ENCODE peak calls at places on chromosome 18, in ten cellular contexts. K, W, L, P, D, M, R, H, J and V are unnamed samples.
A peak's percentile ranks its signal among the peaks of the same experiment; 100 is the strongest.

GRCh38 chr18:54762386-54762785 is 65.9 kb upstream of the RAB27B start:
- DNase-seq in M (no peak), R (no peak), W (peak; percentile 69), L (no peak), D (no peak), P (no peak), J (no peak), H (no peak), K (no peak), V (no peak)

GRCh38 chr18:56298935-56299334 is 339.5 kb downstream of the TXNL1 start:
- DNase-seq in J (no peak), W (peak; percentile 42), R (no peak), H (peak; percentile 52), M (peak; percentile 91), P (no peak), L (peak; percentile 37), K (peak; percentile 36), D (no peak), V (peak; percentile 80)

GRCh38 chr18:62413189-62413588 is 88.1 kb downstream of the TNFRSF11A start:
- DNase-seq in H (no peak), D (no peak), J (no peak), K (no peak), M (no peak), W (no peak), R (no peak), L (no peak), P (no peak), V (no peak)

GRCh38 chr18:30945769-30946168 is 96.8 kb downstream of the DSC3 start:
- DNase-seq in R (no peak), J (no peak), P (no peak), L (no peak), W (no peak), D (no peak), K (no peak), H (peak; percentile 65), M (no peak), V (peak; percentile 36)

GRCh38 chr18:73986711-73987110 is 160.9 kb downstream of the FBXO15 start:
- DNase-seq in W (no peak), R (no peak), D (no peak), J (no peak), H (peak; percentile 39), M (peak; percentile 64), L (no peak), K (no peak), P (no peak), V (peak; percentile 37)

GRCh38 chr18:24986611-24987270 is 365.2 kb downstream of the ZNF521 start:
- DNase-seq in D (no peak), W (no peak), J (no peak), H (peak; percentile 18), L (peak; percentile 31), M (peak; percentile 32), P (no peak), R (no peak), K (no peak), V (no peak)

GRCh38 chr18:74682141-74682997 is 84.7 kb downstream of the ZNF407 start:
- DNase-seq in J (no peak), P (no peak), K (peak; percentile 26), D (no peak), H (peak; percentile 1), M (peak; percentile 52), W (peak; percentile 2), R (no peak), L (peak; percentile 7), V (peak; percentile 57)

GRCh38 chr18:44637210-44638051 is 43.3 kb upstream of the SETBP1 start:
- DNase-seq in K (peak; percentile 74), P (no peak), J (no peak), H (peak; percentile 59), W (no peak), L (no peak), R (no peak), M (peak; percentile 92), D (no peak), V (peak; percentile 91)

GRCh38 chr18:37265382-37265781 is 300.2 kb downstream of the CELF4 start:
- DNase-seq in P (no peak), R (no peak), W (no peak), M (no peak), H (no peak), L (no peak), D (no peak), K (no peak), J (no peak), V (no peak)

GRCh38 chr18:61085036-61085435 is 248.2 kb upstream of the CDH20 start:
- DNase-seq in M (peak; percentile 70), J (no peak), P (no peak), W (no peak), K (no peak), R (no peak), D (no peak), H (no peak), L (no peak), V (peak; percentile 61)

GRCh38 chr18:13688191-13689136 is 37.9 kb downstream of the FAM210A start:
- DNase-seq in J (no peak), K (no peak), L (no peak), W (no peak), P (no peak), D (peak; percentile 60), R (no peak), M (no peak), H (no peak), V (no peak)

GRCh38 chr18:58559427-58560186 is 69.3 kb downstream of the ALPK2 start:
- DNase-seq in L (peak; percentile 47), K (no peak), H (peak; percentile 20), M (no peak), D (no peak), P (no peak), R (no peak), W (no peak), J (no peak), V (no peak)

GRCh38 chr18:58554404-58554803 is 74.5 kb downstream of the ALPK2 start:
- DNase-seq in H (no peak), D (no peak), P (no peak), M (no peak), K (no peak), J (no peak), R (no peak), L (no peak), W (no peak), V (no peak)

GRCh38 chr18:58557013-58557435 is 71.9 kb downstream of the ALPK2 start:
- DNase-seq in D (peak; percentile 63), H (no peak), L (no peak), M (no peak), P (no peak), R (no peak), J (peak; percentile 34), W (no peak), K (no peak), V (no peak)

GRCh38 chr18:58558514-58558913 is 70.4 kb downstream of the ALPK2 start:
- DNase-seq in W (no peak), D (no peak), P (no peak), J (no peak), H (no peak), R (no peak), M (no peak), K (no peak), L (no peak), V (no peak)

GRCh38 chr18:58556333-58557012 is 72.4 kb downstream of the ALPK2 start:
- DNase-seq in R (no peak), M (no peak), L (no peak), K (no peak), H (no peak), J (no peak), P (no peak), W (peak; percentile 76), D (peak; percentile 67), V (no peak)
- H3K4me3 ChIP-seq in R (no peak overlapping the region), M (no peak overlapping the region), L (no peak overlapping the region), K (no peak overlapping the region), H (no peak overlapping the region), J (no peak overlapping the region), P (no peak overlapping the region), W (no peak overlapping the region), D (peak overlapping the region; percentile 27), V (no peak overlapping the region)

DNA sequence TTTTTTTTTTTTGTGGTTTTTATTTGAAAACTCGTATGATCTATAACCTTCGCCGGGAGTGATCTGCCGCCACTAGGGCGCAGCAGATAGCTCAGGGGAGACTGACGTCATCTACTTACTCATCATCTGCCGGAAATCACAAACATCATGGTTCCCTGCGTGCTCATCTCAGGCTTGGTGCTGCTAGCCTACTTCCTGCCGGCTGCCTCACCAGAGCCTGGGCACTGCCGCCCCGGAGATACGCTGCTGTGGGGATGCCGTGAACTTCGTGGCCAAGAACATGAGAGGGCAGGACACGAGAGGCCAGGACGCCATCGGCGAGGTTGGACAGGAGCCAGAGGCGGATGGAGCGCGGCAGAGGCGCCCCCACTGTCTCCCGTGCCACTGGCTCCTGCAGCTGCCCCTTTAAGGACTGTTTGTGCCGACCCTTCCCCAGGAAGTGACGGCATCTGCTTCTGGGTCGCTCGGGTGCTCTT is 68.8 kb downstream of the DOK6 start:
- DNase-seq in K (no peak), J (no peak), L (no peak), R (peak; percentile 15), M (no peak), H (no peak), W (peak; percentile 19), D (no peak), P (no peak), V (no peak)
- TF ChIP-seq CTCF in K (no peak), J (peak; percentile 43), L (no peak), R (no peak), M (no peak), H (no peak), W (peak; percentile 21), D (peak; percentile 23), P (no peak), V (no peak)

DNA sequence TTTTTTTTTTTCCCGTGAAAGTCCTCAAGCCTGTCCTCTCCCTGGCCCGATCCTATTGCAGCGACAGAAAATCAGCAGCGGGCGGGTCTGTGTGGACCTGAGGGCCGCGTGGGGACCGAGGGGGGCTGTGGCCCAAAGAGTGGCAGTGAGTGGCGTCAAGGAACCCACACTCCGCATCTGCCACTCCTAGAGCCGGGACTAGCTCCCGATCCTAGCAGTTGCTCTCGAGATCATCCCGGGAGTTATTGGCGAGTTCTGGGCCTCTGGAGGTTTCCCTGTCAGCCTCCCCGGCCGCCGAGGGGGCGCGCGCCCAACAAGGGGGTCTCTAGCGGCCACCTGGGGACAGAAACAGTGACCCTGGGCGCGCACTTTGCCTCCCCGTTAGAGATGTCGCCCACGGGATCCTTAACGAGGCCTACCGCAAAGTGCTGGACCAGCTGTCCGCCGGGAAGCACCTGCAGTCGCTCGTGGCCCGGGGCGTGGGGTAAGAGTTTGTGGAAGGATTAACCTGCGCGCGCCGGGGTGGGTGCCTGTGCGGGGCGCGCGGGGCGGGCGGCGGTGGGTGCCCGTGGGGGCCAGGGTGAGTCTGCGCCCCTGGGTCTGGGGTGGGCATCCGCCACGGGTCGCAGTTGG is 3.3 kb downstream of the ADCYAP1 start:
- DNase-seq in W (no peak), J (no peak), P (no peak), D (no peak), R (no peak), K (no peak), H (no peak), L (no peak), M (no peak), V (no peak)
- H3K4me3 ChIP-seq in W (peak overlapping the region; percentile 37), J (no peak overlapping the region), P (peak overlapping the region; percentile 13), D (peak overlapping the region; percentile 66), R (no peak overlapping the region), K (peak overlapping the region; percentile 46), H (peak overlapping the region; percentile 24), L (peak overlapping the region; percentile 53), M (no peak overlapping the region), V (no peak overlapping the region)

DNA sequence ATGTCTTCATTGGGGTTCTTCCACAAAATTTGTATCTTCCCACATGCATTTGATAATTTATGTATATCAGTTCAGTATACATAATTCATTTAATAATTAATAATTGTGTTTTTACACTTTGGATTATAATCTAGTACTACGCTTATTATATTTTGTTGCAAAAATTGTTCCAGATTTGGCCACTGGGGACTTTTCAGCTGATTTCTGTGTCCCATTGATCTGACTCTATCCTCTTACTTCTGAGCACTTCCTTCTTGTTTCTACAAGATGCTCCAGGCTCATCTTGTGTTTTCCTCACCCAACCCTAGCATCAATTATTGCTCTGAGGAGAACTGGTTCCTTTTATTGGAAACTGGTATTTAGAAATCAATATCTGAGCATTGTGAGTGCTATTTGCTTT is 215.3 kb upstream of the CDH19 start:
- DNase-seq in M (no peak), R (no peak), J (no peak), L (no peak), P (no peak), H (no peak), W (no peak), D (no peak), K (no peak), V (no peak)
- TF ChIP-seq CTCF in M (no peak), R (peak; percentile 11), J (peak; percentile 23), L (no peak), P (no peak), H (peak; percentile 17), W (no peak), D (no peak), K (peak; percentile 4), V (peak; percentile 37)